ENCODE peak calls at places on chromosomes 4 and X, in ten cellular contexts. G is adrenal gland, K is Peyer's patch, Q is heart left ventricle, B is GM12878, T is IMR-90, X is tibial nerve, A is HCT116, J is testis, C is breast epithelium. I is an unnamed sample. For H3K4me1, the result is how much of the 10 kb centered on the place peaks cover.

GRCh38 chrX:103356897-103357296 is 591 bp downstream of the TCEAL9 start:
- DNase-seq in Q (no peak), K (no peak), B (no peak), G (peak), X (no peak), C (no peak), J (peak), T (no peak), A (no peak), I (no peak)

GRCh38 chrX:63439580-63439979 is 88.4 kb upstream of the SPIN4 start:
- DNase-seq in B (no peak), J (no peak), K (no peak), Q (no peak), G (no peak), T (no peak), C (no peak), X (no peak), A (no peak), I (no peak)

GRCh38 chr4:167020410-167020809 is 213.9 kb downstream of the SPOCK3 start:
- DNase-seq in Q (no peak), C (no peak), X (no peak), G (no peak), B (no peak), J (no peak), A (no peak), K (no peak), T (no peak), I (no peak)

GRCh38 chr4:7417639-7418038 is 17.1 kb downstream of the PSAPL1 start:
- DNase-seq in C (peak), K (no peak), X (no peak), T (no peak), B (no peak), G (peak), J (no peak), Q (peak), A (no peak), I (no peak)

GRCh38 chr4:74501579-74501978 is 56.6 kb downstream of the AREG start:
- DNase-seq in J (no peak), B (no peak), T (peak), A (no peak), C (no peak), K (no peak), G (no peak), Q (no peak), X (no peak), I (no peak)

GRCh38 chrX:53714580-53715335 is 28.2 kb upstream of the HUWE1 start:
- DNase-seq in J (no peak), G (no peak), T (peak), B (peak), A (peak), K (no peak), X (no peak), C (peak), Q (no peak), I (no peak)

GRCh38 chrX:143663755-143664154 is 27.9 kb upstream of the SLITRK4 start:
- DNase-seq in X (no peak), T (no peak), J (no peak), B (no peak), Q (no peak), A (no peak), K (no peak), C (no peak), G (no peak), I (no peak)

GRCh38 chr4:3615386-3616286 is 83.4 kb upstream of the LRPAP1 start:
- DNase-seq in G (no peak), T (no peak), X (no peak), Q (no peak), B (no peak), J (no peak), C (no peak), K (peak), A (no peak), I (no peak)

GRCh38 chr4:151801547-151802516 is 41.0 kb upstream of the GATB start:
- DNase-seq in G (peak), Q (no peak), X (no peak), J (peak), B (no peak), K (peak), A (peak), T (peak), C (no peak), I (no peak)

GRCh38 chr4:56737666-56738065 is 56.6 kb upstream of the HOPX start:
- DNase-seq in J (no peak), X (no peak), C (no peak), G (no peak), A (no peak), K (no peak), T (no peak), Q (no peak), B (no peak), I (no peak)

GRCh38 chrX:51420610-51421009 is 75.8 kb downstream of the NUDT11 start:
- DNase-seq in C (no peak), B (no peak), K (no peak), T (peak), X (no peak), J (peak), G (peak), A (peak), Q (no peak), I (no peak)

GRCh38 chr4:179867300-179867878 is 2375.8 kb upstream of the TENM3 start:
- DNase-seq in G (peak), Q (no peak), K (peak), A (peak), J (peak), T (peak), X (no peak), B (peak), C (no peak), I (no peak)

GRCh38 chr4:126718161-126718560 is 914.6 kb upstream of the INTU start:
- DNase-seq in A (no peak), K (no peak), G (no peak), B (no peak), Q (no peak), C (no peak), T (peak), J (no peak), X (no peak), I (no peak)

GRCh38 chr4:122810669-122811068 is 16.0 kb upstream of the FGF2 start:
- DNase-seq in T (peak), Q (no peak), A (no peak), K (no peak), B (no peak), G (no peak), X (no peak), C (no peak), J (no peak), I (no peak)

GRCh38 chrX:147902270-147902669 is 9.4 kb upstream of the FMR1 start:
- DNase-seq in Q (no peak), G (no peak), J (no peak), A (no peak), C (no peak), K (no peak), T (no peak), X (no peak), B (no peak), I (no peak)
- H3K4me1 ChIP-seq in Q (under half), G (under half), J (under half), A (under half), C (under half), K (under half), T (under half), X (under half), B (under half), I (under half)

DNA sequence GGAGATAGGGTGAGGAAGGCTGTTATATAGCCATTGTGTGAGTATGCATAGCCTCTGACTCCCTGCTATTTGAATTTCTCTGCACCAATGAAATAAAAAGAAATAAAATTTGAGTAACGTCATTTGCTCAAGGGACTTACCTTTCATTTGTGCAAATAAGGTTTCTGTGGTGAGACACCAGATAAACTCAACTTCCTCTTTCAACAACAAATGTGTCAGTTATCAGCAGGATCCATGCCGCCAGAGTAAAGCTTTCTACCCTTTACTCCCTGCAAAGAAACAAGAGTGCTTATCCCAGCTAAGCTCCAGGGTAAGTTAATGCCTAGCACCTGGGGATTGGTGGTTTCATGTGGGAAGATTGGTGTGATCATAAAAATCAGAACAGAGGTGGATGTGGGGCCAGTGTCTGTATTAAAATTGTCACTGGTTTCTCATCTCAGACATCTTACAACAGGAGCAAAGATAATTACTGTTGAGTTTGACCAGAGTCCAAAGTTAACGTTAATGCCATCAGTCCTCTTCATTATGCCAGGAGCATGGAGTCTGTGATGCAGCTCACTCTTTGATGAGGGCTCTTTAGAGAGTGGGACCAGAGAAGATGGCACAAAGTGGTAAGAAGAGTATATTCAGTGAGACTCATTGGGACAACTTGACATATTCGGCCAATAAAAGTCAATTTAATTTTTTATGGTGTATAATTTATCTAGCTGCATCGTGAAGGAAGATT is at the start of gene P2RY10:
- DNase-seq in K (no peak), C (no peak), T (no peak), G (no peak), J (no peak), A (no peak), X (no peak), B (peak), Q (no peak), I (no peak)
- TF ChIP-seq POLR2A in K (peak), C (no peak), T (no peak), G (no peak), J (no peak), A (no peak), X (no peak), B (peak), Q (no peak), I (no peak)

DNA sequence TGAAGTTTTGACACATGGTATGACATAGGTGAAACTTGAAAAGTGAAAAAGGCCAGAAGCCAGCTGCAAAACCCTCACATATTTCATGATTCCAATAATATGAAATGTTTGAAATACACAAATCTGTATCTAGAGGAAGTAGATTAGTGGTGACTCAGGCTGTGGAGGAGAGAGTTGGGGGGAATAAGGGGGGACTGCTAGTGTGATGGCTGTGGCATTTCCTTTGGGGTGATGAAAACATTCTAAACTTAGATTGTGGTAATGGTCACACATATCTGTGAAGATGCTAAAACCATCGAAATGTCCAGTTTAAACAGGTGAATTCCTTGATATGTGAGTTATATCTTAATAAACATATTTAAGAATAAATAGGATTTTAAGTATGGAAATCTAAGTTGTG is 343.5 kb upstream of the SFRP2 start:
- DNase-seq in C (no peak), A (no peak), B (no peak), J (no peak), K (no peak), G (no peak), X (no peak), T (peak), Q (no peak), I (no peak)
- H3K4me1 ChIP-seq in C (under half), A (under half), B (under half), J (under half), K (under half), G (under half), X (under half), T (under half), Q (under half), I (under half)

DNA sequence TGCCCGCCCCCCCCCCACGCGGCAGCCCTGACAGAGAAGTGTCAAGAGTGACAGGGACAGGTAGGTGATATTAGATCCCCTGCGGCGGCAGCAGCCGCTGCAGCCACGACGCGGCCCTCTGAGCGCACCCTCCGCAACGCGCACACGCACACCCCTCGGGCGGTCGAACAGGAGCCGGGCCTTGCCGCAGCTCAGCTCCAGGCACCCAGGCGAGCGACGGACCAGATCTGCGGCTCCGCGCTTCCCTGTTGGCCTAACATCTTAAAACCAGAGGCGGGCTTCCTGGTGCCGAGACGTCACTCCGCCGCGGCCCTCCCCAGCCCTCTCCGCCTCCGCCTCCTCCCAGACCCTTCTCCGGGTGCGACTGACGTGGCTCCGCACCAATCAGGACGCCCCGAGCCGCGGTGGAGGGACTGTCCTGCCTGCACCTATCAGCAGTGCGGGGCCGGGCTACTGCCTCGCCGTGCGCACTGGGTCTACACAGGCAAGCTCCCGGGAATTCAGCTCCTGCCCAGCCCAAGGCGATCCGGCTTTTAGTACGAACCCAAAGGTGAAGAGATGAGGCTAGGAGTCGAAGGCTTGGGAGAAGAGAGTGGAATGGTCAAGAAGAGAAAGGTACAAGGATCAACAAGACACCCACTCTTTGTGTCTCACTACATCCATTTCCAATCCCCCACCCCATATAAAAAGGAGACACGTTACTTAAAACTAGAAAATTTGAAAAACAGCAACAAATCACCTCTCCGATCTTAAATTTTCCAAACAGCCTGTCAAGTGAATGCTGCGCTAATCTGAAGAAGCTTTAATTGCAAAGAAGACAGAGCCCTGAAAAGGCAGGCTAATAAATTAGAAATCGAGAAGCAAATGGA is at the start of gene PITX2:
- DNase-seq in G (peak), J (peak), Q (peak), X (no peak), K (peak), C (no peak), T (peak), A (peak), B (no peak), I (peak)
- TF ChIP-seq POLR2A in G (no peak), J (no peak), Q (no peak), X (no peak), K (peak), C (no peak), T (no peak), A (peak), B (peak), I (peak)

GRCh38 chr4:159222158-159222557 is 119.3 kb downstream of the RAPGEF2 start:
- DNase-seq in J (no peak), C (no peak), A (no peak), T (no peak), Q (no peak), G (no peak), B (no peak), X (no peak), K (no peak), I (no peak)

GRCh38 chr4:159227378-159227777 is 124.5 kb downstream of the RAPGEF2 start:
- DNase-seq in T (peak), B (no peak), K (no peak), Q (no peak), A (no peak), C (no peak), G (no peak), J (no peak), X (no peak), I (no peak)

GRCh38 chr4:159227984-159228383 is 125.1 kb downstream of the RAPGEF2 start:
- DNase-seq in G (peak), B (no peak), Q (peak), T (peak), K (peak), X (peak), A (peak), C (no peak), J (peak), I (no peak)

GRCh38 chr4:159221280-159221679 is 118.4 kb downstream of the RAPGEF2 start:
- DNase-seq in C (no peak), Q (no peak), B (no peak), G (no peak), J (no peak), K (no peak), X (no peak), A (no peak), T (no peak), I (no peak)

DNA sequence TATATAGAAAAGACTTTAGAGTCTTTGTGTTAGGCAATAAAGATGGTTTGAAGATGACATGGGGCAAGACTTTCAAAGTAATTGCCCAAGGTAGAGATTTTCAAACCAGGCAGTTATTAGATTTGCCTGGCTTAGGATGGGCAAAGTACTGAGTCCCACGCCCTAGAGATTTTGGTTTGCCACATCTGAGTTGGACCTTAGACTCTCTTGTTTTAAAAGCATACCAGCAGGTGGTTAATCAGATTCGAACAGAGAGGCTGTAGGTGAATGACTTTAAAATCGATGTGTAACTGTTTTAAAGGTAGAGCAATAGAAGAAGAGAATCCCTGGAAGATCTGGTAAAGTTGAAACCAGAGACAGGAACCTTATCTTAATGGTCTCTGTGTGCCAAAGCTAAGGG is 121.5 kb downstream of the RAPGEF2 start:
- DNase-seq in K (no peak), X (no peak), T (no peak), A (no peak), C (no peak), B (no peak), J (no peak), G (no peak), Q (no peak), I (no peak)
- H3K4me1 ChIP-seq in K (under half), X (under half), T (under half), A (under half), C (under half), B (under half), J (under half), G (under half), Q (half or more), I (half or more)

DNA sequence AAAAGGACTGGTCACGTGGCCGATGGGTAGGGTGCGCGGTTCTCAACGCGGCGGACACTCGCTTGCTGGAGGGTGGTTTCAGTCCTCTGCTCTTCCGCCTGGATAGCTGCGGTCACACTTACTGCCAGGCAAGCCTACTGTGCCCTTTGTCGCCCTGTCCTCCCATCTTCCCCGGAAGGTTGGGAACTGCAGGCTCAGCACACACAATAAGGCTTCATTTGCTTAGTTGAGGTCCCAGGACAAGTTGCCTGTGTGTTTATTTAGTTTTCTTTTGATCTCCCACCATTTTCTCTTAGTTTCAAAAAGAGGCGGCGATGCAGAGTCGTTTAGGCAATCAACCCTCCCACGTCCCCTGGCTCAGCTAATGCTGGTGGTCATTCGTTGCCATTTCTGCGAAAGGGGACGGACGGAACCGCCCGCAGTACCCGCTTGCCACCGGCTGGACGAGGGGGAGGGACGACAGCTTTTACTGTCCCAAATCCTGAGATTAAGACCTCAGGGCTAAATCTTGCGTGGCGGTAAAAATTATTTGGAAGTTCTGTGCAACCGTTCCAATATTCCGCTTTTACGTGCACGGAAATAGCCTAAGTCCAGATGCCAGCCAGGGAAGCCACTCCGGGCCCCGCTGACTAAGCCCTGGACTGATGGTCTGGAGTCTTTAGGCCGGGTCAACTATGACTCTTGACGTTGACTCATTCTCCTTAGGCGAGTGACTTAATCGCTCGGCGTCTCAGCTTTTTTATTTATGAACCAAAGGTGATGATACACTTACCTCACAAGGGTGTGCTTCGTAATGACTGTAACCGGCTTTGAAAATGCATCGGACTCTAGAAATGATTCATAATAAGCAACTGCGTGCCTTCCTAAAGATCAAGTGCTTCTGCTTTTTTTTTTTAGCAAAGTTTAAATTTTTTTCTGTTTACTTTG is 671 bp upstream of the EIF4E start:
- DNase-seq in Q (peak), G (peak), J (peak), X (no peak), K (peak), A (peak), B (peak), C (peak), T (peak), I (peak)
- TF ChIP-seq POLR2A in Q (no peak), G (peak), J (no peak), X (no peak), K (peak), A (peak), B (peak), C (no peak), T (peak), I (peak)

I was measured in gastrocnemius medialis.